ENCODE peak calls at places on chromosomes 16 and 17, in eight cellular contexts. U is GM10248, F is lower leg skin, I is MM.1S, G is AG04449, J is AG09309, V is uterus, L is fibroblast of mammary gland. K is an unnamed sample.

GRCh38 chr16:22868859-22869258 is 54.9 kb downstream of the HS3ST2 start:
- DNase-seq in V (no peak), L (no peak), G (no peak), J (no peak), F (no peak), I (no peak), U (no peak), K (no peak)

GRCh38 chr16:80899804-80900592 is 95.6 kb upstream of the CDYL2 start:
- DNase-seq in U (no peak), J (peak), L (peak), F (peak), V (peak), G (no peak), I (no peak), K (no peak)

GRCh38 chr16:80285089-80285488 is 255.7 kb upstream of the DYNLRB2 start:
- DNase-seq in U (no peak), L (peak), J (no peak), F (no peak), G (peak), I (no peak), V (no peak), K (no peak)

GRCh38 chr17:79294459-79295071 is 219.9 kb downstream of the ENGASE start:
- DNase-seq in U (peak), L (peak), I (peak), V (peak), F (no peak), J (no peak), G (no peak), K (peak)

GRCh38 chr16:66293932-66294331 is 72.6 kb upstream of the CDH5 start:
- DNase-seq in G (no peak), V (no peak), U (no peak), F (no peak), I (no peak), J (no peak), L (no peak), K (no peak)

GRCh38 chr16:25523183-25523582 is 168.6 kb upstream of the HS3ST4 start:
- DNase-seq in J (no peak), F (no peak), U (no peak), V (no peak), G (no peak), I (no peak), L (no peak), K (no peak)

GRCh38 chr16:20510323-20510722 is 59.0 kb downstream of the ACSM2A start:
- DNase-seq in V (no peak), F (no peak), G (no peak), U (no peak), I (no peak), L (no peak), J (no peak), K (no peak)

GRCh38 chr17:13967416-13967815 is 101.9 kb upstream of the COX10 start:
- DNase-seq in L (no peak), U (no peak), J (no peak), G (no peak), V (no peak), I (no peak), F (no peak), K (no peak)

GRCh38 chr17:52710363-52710901 is 551.9 kb upstream of the CA10 start:
- DNase-seq in U (no peak), I (no peak), L (no peak), V (no peak), F (no peak), G (no peak), J (no peak), K (no peak)

GRCh38 chr16:20612551-20613470 is 36.6 kb upstream of the ACSM2B start:
- DNase-seq in I (no peak), J (no peak), L (no peak), V (no peak), G (no peak), F (no peak), U (no peak), K (no peak)

GRCh38 chr17:51948128-51948527 is 210.4 kb downstream of the CA10 start:
- DNase-seq in J (no peak), L (no peak), U (no peak), I (no peak), G (no peak), F (no peak), V (no peak), K (no peak)

GRCh38 chr16:81071816-81072215 is 5.2 kb downstream of the C16orf46 start:
- DNase-seq in F (no peak), I (no peak), G (no peak), V (no peak), L (peak), J (no peak), U (no peak), K (no peak)

GRCh38 chr16:56327071-56327928 is 98.0 kb downstream of the AMFR start:
- DNase-seq in L (no peak), J (no peak), I (no peak), V (no peak), F (no peak), G (no peak), U (no peak), K (no peak)
- TF ChIP-seq CTCF in L (no peak), J (no peak), I (no peak), V (no peak), F (no peak), G (no peak), U (no peak), K (no peak)

GRCh38 chr17:76473541-76473985 is 6.2 kb downstream of the AANAT start:
- DNase-seq in F (no peak), I (no peak), J (no peak), U (no peak), L (no peak), V (no peak), G (no peak), K (no peak)
- TF ChIP-seq CTCF in F (no peak), I (peak), J (peak), U (peak), L (peak), V (no peak), G (peak), K (no peak)

GRCh38 chr17:77772899-77773358 is 185.6 kb upstream of the TNRC6C start:
- DNase-seq in V (no peak), L (no peak), J (no peak), F (no peak), I (no peak), G (no peak), U (no peak), K (no peak)

GRCh38 chr17:77771145-77771544 is 187.4 kb upstream of the TNRC6C start:
- DNase-seq in U (no peak), I (no peak), L (no peak), F (no peak), J (no peak), G (no peak), V (no peak), K (no peak)

GRCh38 chr17:77771998-77772397 is 186.5 kb upstream of the TNRC6C start:
- DNase-seq in L (no peak), G (no peak), F (no peak), U (no peak), J (no peak), V (no peak), I (no peak), K (no peak)

GRCh38 chr17:77771587-77771986 is 186.9 kb upstream of the TNRC6C start:
- DNase-seq in L (no peak), F (no peak), I (no peak), U (no peak), G (no peak), V (no peak), J (no peak), K (no peak)

GRCh38 chr17:77772461-77772897 is 186.0 kb upstream of the TNRC6C start:
- DNase-seq in F (no peak), J (no peak), U (peak), V (no peak), G (no peak), I (peak), L (peak), K (peak)
- TF ChIP-seq CTCF in F (no peak), J (peak), U (peak), V (peak), G (peak), I (peak), L (peak), K (peak)

GRCh38 chr16:30637952-30638351 is 12.8 kb upstream of the PRR14 start:
- DNase-seq in J (no peak), L (peak), G (no peak), F (no peak), V (no peak), U (no peak), I (peak), K (no peak)
- TF ChIP-seq CTCF in J (peak), L (peak), G (peak), F (no peak), V (no peak), U (peak), I (peak), K (peak)

DNA sequence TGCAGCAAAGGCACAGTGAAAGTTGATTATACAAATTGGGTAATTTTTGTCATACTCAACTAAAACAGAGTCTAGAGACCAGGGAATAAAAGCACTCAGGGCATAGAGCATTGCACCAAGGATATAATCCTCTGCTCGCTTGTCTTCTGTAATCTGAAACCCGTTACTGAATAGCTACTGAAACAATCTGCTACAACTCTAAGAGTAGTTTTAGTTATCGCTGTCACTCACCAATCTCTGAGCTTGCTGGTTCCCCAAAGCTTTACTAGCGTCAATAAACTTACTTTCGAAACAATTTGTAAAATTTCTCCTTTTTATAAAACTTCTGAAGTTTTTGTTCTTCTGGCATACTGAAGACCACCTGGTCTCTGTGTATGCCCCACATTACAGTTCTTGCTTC is 22.9 kb upstream of the SLC35G3 start:
- DNase-seq in G (no peak), F (no peak), J (no peak), U (no peak), V (no peak), I (no peak), L (no peak), K (no peak)
- TF ChIP-seq CTCF in G (no peak), F (no peak), J (no peak), U (no peak), V (no peak), I (no peak), L (no peak), K (no peak)

GRCh38 chr16:476039-476438 is 50.6 kb downstream of the RAB11FIP3 start:
- DNase-seq in G (no peak), F (no peak), J (no peak), U (no peak), V (no peak), I (no peak), L (no peak), K (no peak)
- TF ChIP-seq CTCF in G (no peak), F (no peak), J (no peak), U (no peak), V (no peak), I (no peak), L (no peak), K (no peak)

DNA sequence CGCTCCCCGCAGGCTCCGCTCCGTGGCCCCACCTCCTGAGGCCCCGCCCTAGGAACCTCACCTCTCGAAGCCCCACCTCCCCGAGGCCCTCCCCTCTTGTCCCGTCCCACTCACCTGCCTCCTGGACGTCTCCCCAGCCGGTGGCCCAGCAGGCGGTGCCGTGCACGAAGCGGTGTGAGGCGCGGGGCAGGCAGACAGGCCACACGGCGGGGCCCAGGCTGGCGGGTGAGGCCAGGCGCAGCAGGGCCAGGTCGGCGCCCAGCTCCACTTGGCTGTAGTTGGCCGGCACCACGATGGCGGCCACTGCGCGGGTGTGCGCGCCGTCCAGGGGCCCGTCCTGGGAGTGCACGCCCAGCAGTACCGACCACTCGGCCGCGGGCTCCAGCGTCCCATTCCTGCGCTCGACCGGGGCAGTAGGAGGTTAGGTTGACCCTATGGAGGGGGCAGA is 1.6 kb downstream of the PRSS36 start:
- DNase-seq in I (no peak), L (no peak), V (no peak), G (no peak), J (no peak), F (no peak), U (no peak), K (no peak)
- TF ChIP-seq CTCF in I (no peak), L (no peak), V (no peak), G (no peak), J (no peak), F (no peak), U (no peak), K (no peak)

GRCh38 chr17:81858967-81859905 is 1.1 kb downstream of the P4HB start:
- DNase-seq in V (no peak), L (peak), G (no peak), I (peak), U (no peak), F (no peak), J (no peak), K (no peak)

GRCh38 chr17:81852237-81852636 is 8.1 kb downstream of the P4HB start:
- DNase-seq in F (no peak), U (no peak), I (peak), L (no peak), G (no peak), J (no peak), V (no peak), K (no peak)

GRCh38 chr17:81858170-81858966 is 2.0 kb downstream of the P4HB start:
- DNase-seq in F (no peak), V (no peak), G (no peak), L (peak), I (peak), U (no peak), J (no peak), K (no peak)

GRCh38 chr17:81851423-81851822 is 8.9 kb downstream of the P4HB start:
- DNase-seq in V (no peak), G (no peak), F (no peak), I (no peak), J (no peak), L (no peak), U (no peak), K (no peak)

GRCh38 chr17:81854974-81855774 is 5.2 kb downstream of the P4HB start:
- DNase-seq in G (no peak), J (no peak), U (no peak), V (no peak), I (peak), F (no peak), L (peak), K (no peak)
- TF ChIP-seq CTCF in G (no peak), J (no peak), U (no peak), V (no peak), I (no peak), F (no peak), L (no peak), K (no peak)

GRCh38 chr17:17748179-17748578 is 66.9 kb downstream of the RAI1 start:
- DNase-seq in F (no peak), I (no peak), L (no peak), J (no peak), G (no peak), V (no peak), U (no peak), K (no peak)
- TF ChIP-seq CTCF in F (no peak), I (no peak), L (no peak), J (no peak), G (no peak), V (no peak), U (no peak), K (no peak)